ENCODE peak calls at places on chromosomes 6 and 20, in seven cellular contexts. E, N, G, Z, U, M and V are unnamed samples.

GRCh38 chr6:20711518-20711917 is 177.3 kb downstream of the CDKAL1 start:
- DNase-seq in E (no peak), U (no peak), M (no peak), Z (no peak), G (peak; percentile 16), N (no peak), V (peak; percentile 16)

GRCh38 chr6:167933290-167933689 is 64.2 kb upstream of the KIF25 start:
- DNase-seq in Z (no peak), N (no peak), U (no peak), E (no peak), M (no peak), G (no peak), V (no peak)

GRCh38 chr6:34852406-34853085 is 35.3 kb downstream of the TAF11 start:
- DNase-seq in M (peak; percentile 3), G (no peak), U (no peak), Z (no peak), E (no peak), N (no peak), V (no peak)

GRCh38 chr20:3168079-3168828 is 5.1 kb downstream of the LZTS3 start:
- DNase-seq in Z (no peak), M (no peak), N (no peak), E (no peak), U (no peak), G (no peak), V (no peak)

GRCh38 chr20:22374066-22374465 is 210.3 kb downstream of the FOXA2 start:
- DNase-seq in G (no peak), U (no peak), M (no peak), E (no peak), N (no peak), Z (no peak), V (peak; percentile 63)

GRCh38 chr6:164917211-164917610 is 392.2 kb downstream of the C6orf118 start:
- DNase-seq in G (no peak), U (no peak), E (no peak), Z (no peak), N (no peak), M (no peak), V (no peak)

GRCh38 chr6:27188885-27189418 is 58.5 kb upstream of the PRSS16 start:
- DNase-seq in Z (no peak), N (peak; percentile 34), M (peak; percentile 77), U (peak; percentile 38), E (no peak), G (peak; percentile 72), V (peak; percentile 67)

GRCh38 chr6:6191476-6191875 is 129.0 kb downstream of the F13A1 start:
- DNase-seq in N (no peak), U (no peak), G (no peak), Z (no peak), E (no peak), M (no peak), V (no peak)

GRCh38 chr6:145829102-145829501 is 14.5 kb upstream of the FBXO30 start:
- DNase-seq in M (no peak), N (no peak), G (no peak), U (no peak), E (no peak), Z (no peak), V (no peak)

GRCh38 chr6:132919476-132919875 is 105.1 kb downstream of the RPS12 start:
- DNase-seq in M (no peak), N (no peak), Z (no peak), G (peak; percentile 65), E (no peak), U (peak; percentile 81), V (peak; percentile 11)

GRCh38 chr6:131948692-131949614 is 2.2 kb downstream of the CCN2 start:
- DNase-seq in M (peak; percentile 65), Z (no peak), E (no peak), G (peak; percentile 54), N (no peak), U (no peak), V (peak; percentile 73)

GRCh38 chr6:42268016-42268834 is 50.6 kb upstream of the MRPS10 start:
- DNase-seq in E (no peak), N (no peak), Z (no peak), U (no peak), G (no peak), M (no peak), V (no peak)